ENCODE peak calls at places on chromosomes 13 and 19, in eight cellular contexts. E, D, S, M, F, L, T and Q are unnamed samples.
A peak's percentile ranks its signal among the peaks of the same experiment; 100 is the strongest.

GRCh38 chr19:42409477-42409876 is 17.7 kb downstream of the LIPE start:
- DNase-seq in E (no peak), D (no peak), S (no peak), M (no peak), F (no peak), L (no peak), T (no peak), Q (peak; percentile 54)

GRCh38 chr19:5967994-5968430 is 9.9 kb downstream of the RANBP3 start:
- DNase-seq in E (peak; percentile 91), D (peak; percentile 64), S (peak; percentile 42), M (peak; percentile 68), F (peak; percentile 74), L (no peak), T (peak; percentile 17), Q (peak; percentile 79)

GRCh38 chr13:112159575-112160547 is 92.9 kb downstream of the SOX1 start:
- DNase-seq in E (peak; percentile 42), D (peak; percentile 73), S (no peak), M (no peak), F (no peak), L (no peak), T (no peak), Q (no peak)

GRCh38 chr13:33152389-33152788 is 133.2 kb downstream of the STARD13 start:
- DNase-seq in E (no peak), D (no peak), S (no peak), M (no peak), F (no peak), L (no peak), T (no peak), Q (no peak)

GRCh38 chr19:39935262-39935661 is 828 bp upstream of the FCGBP start:
- DNase-seq in E (no peak), D (no peak), S (no peak), M (no peak), F (no peak), L (no peak), T (no peak), Q (no peak)

GRCh38 chr13:41696163-41697003 is 239.0 kb downstream of the RGCC start:
- DNase-seq in E (peak; percentile 63), D (peak; percentile 2), S (peak; percentile 54), M (no peak), F (peak; percentile 31), L (no peak), T (no peak), Q (no peak)

GRCh38 chr13:97586941-97587340 is 153.0 kb downstream of the RAP2A start:
- DNase-seq in E (no peak), D (no peak), S (no peak), M (no peak), F (no peak), L (no peak), T (no peak), Q (no peak)

GRCh38 chr19:13574933-13575332 is 68.7 kb upstream of the CACNA1A start:
- DNase-seq in E (peak; percentile 67), D (peak; percentile 7), S (no peak), M (peak; percentile 48), F (peak; percentile 12), L (no peak), T (no peak), Q (peak; percentile 43)

GRCh38 chr19:19748249-19748938 is 15.5 kb upstream of the ZNF14 start:
- DNase-seq in E (no peak), D (no peak), S (no peak), M (no peak), F (no peak), L (no peak), T (no peak), Q (no peak)

GRCh38 chr13:29532136-29532535 is 63.4 kb downstream of the SLC7A1 start:
- DNase-seq in E (no peak), D (no peak), S (no peak), M (no peak), F (no peak), L (no peak), T (no peak), Q (no peak)

GRCh38 chr19:46605356-46605821 is 4.3 kb downstream of the CALM3 start:
- DNase-seq in E (no peak), D (no peak), S (no peak), M (peak; percentile 4), F (no peak), L (no peak), T (no peak), Q (peak; percentile 17)

GRCh38 chr13:43126420-43126819 is 103.0 kb downstream of the DNAJC15 start:
- DNase-seq in E (no peak), D (no peak), S (no peak), M (no peak), F (no peak), L (no peak), T (no peak), Q (no peak)

GRCh38 chr13:48675247-48675646 is 21.5 kb downstream of the CYSLTR2 start:
- DNase-seq in E (peak; percentile 3), D (no peak), S (no peak), M (no peak), F (no peak), L (no peak), T (no peak), Q (no peak)

GRCh38 chr13:47932953-47933687 is 68.0 kb downstream of the SUCLA2 start:
- DNase-seq in E (peak; percentile 24), D (peak; percentile 76), S (no peak), M (no peak), F (no peak), L (peak; percentile 12), T (no peak), Q (no peak)

GRCh38 chr19:7903244-7904073 is at the start of gene MAP2K7:
- DNase-seq in E (peak; percentile 100), D (peak; percentile 97), S (peak; percentile 95), M (peak; percentile 96), F (peak; percentile 86), L (peak; percentile 98), T (peak; percentile 99), Q (peak; percentile 99)

GRCh38 chr19:50257141-50257540 is 53.7 kb downstream of the MYH14 start:
- DNase-seq in E (no peak), D (no peak), S (no peak), M (no peak), F (no peak), L (no peak), T (no peak), Q (no peak)

GRCh38 chr13:23610966-23611486 is 40.8 kb downstream of the TNFRSF19 start:
- DNase-seq in E (no peak), D (no peak), S (no peak), M (no peak), F (no peak), L (no peak), T (no peak), Q (no peak)
- TF ChIP-seq REST in E (no peak), D (no peak), S (no peak), M (no peak), F (no peak), L (no peak), T (no peak), Q (no peak)

DNA sequence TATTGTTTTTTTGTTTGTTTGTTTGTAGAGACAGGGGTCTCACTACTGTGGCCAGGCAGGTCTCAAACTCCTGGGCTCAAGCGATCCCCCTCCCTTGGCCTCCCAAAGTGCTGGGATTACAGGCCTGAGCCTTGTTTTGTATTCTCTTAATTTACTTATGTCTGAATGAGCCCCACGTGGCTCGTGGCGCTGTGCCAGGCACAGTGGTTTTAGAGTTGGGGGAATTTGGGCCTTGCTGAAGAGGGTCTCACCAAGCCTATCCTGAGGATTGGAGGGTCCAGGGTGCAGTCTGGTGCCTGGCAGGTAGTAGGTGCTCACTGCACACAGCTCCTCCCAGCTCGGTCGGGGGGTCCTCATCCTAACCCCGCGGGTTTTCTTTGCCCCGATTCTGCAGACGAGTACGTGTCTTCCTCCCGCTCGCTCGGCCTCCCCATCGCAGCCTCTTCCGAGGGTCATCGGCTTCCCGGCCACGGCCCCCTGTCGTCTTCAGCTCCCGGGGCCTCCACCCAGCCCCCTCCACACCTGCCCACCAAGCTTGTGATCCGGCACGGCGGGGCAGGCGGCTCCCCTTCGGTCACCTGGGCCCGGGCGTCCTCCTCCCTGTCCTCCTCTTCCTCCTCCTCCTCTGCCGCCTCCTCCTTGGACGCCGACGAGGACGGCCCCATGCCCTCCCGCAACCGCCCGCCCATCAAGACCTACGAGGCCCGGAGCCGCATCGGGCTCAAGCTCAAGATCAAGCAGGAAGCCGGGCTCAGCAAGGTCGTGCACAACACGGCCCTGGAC is 12.1 kb upstream of the EHD2 start:
- DNase-seq in E (no peak), D (no peak), S (no peak), M (no peak), F (no peak), L (no peak), T (no peak), Q (no peak)
- TF ChIP-seq REST in E (no peak), D (no peak), S (no peak), M (no peak), F (no peak), L (no peak), T (no peak), Q (no peak)

DNA sequence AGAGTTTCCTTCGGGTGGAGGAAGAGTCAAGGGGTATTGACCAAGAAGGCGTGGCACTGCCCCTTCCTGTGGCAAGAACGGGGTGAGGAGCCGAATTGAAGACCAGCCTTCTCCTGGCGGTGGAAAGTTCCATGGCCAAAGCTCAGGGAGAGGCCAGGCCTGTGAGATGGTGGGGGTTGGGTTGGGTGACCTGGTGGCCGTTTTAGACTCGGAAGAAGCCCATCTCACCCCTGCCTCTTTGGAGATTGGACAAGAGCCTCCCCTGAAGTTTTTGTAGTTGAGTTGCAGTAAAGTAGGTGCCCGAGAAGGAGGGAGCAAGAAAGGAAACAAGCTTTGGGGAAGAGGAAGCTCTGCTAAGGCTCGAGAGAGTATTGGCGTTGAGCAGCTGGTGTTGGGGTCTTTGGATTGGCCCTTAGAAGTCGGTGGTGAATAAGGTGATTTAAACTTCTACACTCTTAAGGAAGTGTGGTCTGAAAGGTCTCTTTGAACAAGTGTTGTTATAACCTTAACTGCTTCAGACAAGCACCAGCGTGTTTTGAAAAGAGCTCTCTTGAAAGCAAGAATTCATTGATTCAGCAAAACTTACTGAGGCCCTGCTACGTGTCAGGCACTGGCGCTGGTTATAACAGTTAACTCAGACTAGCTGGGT is 964 bp downstream of the SPINT2 start:
- DNase-seq in E (peak; percentile 62), D (no peak), S (no peak), M (no peak), F (peak; percentile 86), L (no peak), T (no peak), Q (no peak)
- TF ChIP-seq REST in E (no peak), D (no peak), S (no peak), M (no peak), F (no peak), L (no peak), T (no peak), Q (no peak)

GRCh38 chr19:1469200-1469935 is 9.6 kb downstream of the C19orf25 start:
- DNase-seq in E (no peak), D (no peak), S (no peak), M (no peak), F (no peak), L (no peak), T (no peak), Q (no peak)

GRCh38 chr19:1467512-1468273 is 11.3 kb downstream of the C19orf25 start:
- DNase-seq in E (no peak), D (no peak), S (no peak), M (no peak), F (no peak), L (no peak), T (no peak), Q (no peak)

GRCh38 chr19:1467228-1467511 is 11.8 kb downstream of the C19orf25 start:
- DNase-seq in E (no peak), D (no peak), S (no peak), M (no peak), F (no peak), L (no peak), T (no peak), Q (no peak)

GRCh38 chr19:1469936-1470863 is 8.8 kb downstream of the C19orf25 start:
- DNase-seq in E (peak; percentile 84), D (no peak), S (no peak), M (peak; percentile 78), F (no peak), L (no peak), T (no peak), Q (no peak)

GRCh38 chr19:1468274-1469199 is 10.5 kb downstream of the C19orf25 start:
- DNase-seq in E (no peak), D (no peak), S (no peak), M (no peak), F (no peak), L (no peak), T (no peak), Q (no peak)
- TF ChIP-seq REST in E (no peak), D (no peak), S (no peak), M (no peak), F (no peak), L (no peak), T (no peak), Q (no peak)